ENCODE peak calls at places on chromosomes 16 and 17, in six cellular contexts. O is bronchial epithelial cell, A is cardiac muscle cell, S is epithelial cell of esophagus, C is WERI-Rb-1, T is GM13977. B is an unnamed sample.
A peak's percentile ranks its signal among the peaks of the same experiment; 100 is the strongest.

GRCh38 chr17:39737761-39738567 is at the start of gene GRB7:
- DNase-seq in O (peak; percentile 65), A (no peak), S (peak; percentile 83), C (no peak), T (no peak), B (no peak)

GRCh38 chr17:44932526-44933097 is 15.0 kb downstream of the KIF18B start:
- DNase-seq in O (no peak), A (no peak), S (no peak), C (no peak), T (no peak), B (no peak)

GRCh38 chr17:59361916-59362810 is 30.7 kb downstream of the YPEL2 start:
- DNase-seq in O (peak; percentile 38), A (peak; percentile 70), S (peak; percentile 52), C (no peak), T (peak; percentile 42), B (no peak)

GRCh38 chr16:79629003-79629402 is 28.5 kb upstream of the MAF start:
- DNase-seq in O (no peak), A (no peak), S (no peak), C (no peak), T (no peak), B (no peak)

GRCh38 chr16:85881436-85881835 is 17.5 kb upstream of the IRF8 start:
- DNase-seq in O (no peak), A (no peak), S (no peak), C (no peak), T (no peak), B (no peak)

GRCh38 chr16:23587726-23588125 is 8.4 kb downstream of the NDUFAB1 start:
- DNase-seq in O (no peak), A (peak; percentile 77), S (no peak), C (no peak), T (no peak), B (no peak)

GRCh38 chr16:10168258-10168657 is 14.0 kb downstream of the GRIN2A start:
- DNase-seq in O (no peak), A (no peak), S (no peak), C (no peak), T (no peak), B (no peak)

GRCh38 chr17:12789075-12789975 is at the start of gene ARHGAP44:
- DNase-seq in O (peak; percentile 37), A (peak; percentile 76), S (peak; percentile 63), C (peak; percentile 71), T (peak; percentile 82), B (no peak)

GRCh38 chr17:32755045-32755805 is 121.7 kb downstream of the MYO1D start:
- DNase-seq in O (peak; percentile 68), A (peak; percentile 83), S (peak; percentile 71), C (no peak), T (peak; percentile 46), B (no peak)

GRCh38 chr17:34668206-34668605 is 88.8 kb downstream of the TMEM132E start:
- DNase-seq in O (no peak), A (no peak), S (no peak), C (no peak), T (no peak), B (no peak)

GRCh38 chr17:47978324-47978723 is 7.4 kb downstream of the CDK5RAP3 start:
- DNase-seq in O (peak; percentile 28), A (peak; percentile 75), S (peak; percentile 58), C (peak; percentile 89), T (peak; percentile 85), B (no peak)

GRCh38 chr17:70968302-70968701 is 799.0 kb downstream of the KCNJ2 start:
- DNase-seq in O (peak; percentile 68), A (no peak), S (peak; percentile 49), C (no peak), T (no peak), B (no peak)

GRCh38 chr17:74601944-74602572 is 10.0 kb upstream of the CD300LD start:
- DNase-seq in O (peak; percentile 22), A (peak; percentile 70), S (peak; percentile 9), C (peak; percentile 70), T (peak; percentile 59), B (no peak)

GRCh38 chr17:69732272-69732671 is 317.8 kb downstream of the MAP2K6 start:
- DNase-seq in O (no peak), A (no peak), S (no peak), C (no peak), T (no peak), B (no peak)

GRCh38 chr17:31657876-31658275 is 201.2 kb downstream of the COPRS start:
- DNase-seq in O (no peak), A (no peak), S (no peak), C (no peak), T (no peak), B (no peak)

GRCh38 chr17:79047291-79047920 is 23.4 kb downstream of the C1QTNF1 start:
- DNase-seq in O (no peak), A (no peak), S (no peak), C (no peak), T (no peak), B (no peak)

GRCh38 chr17:69388791-69389442 is 25.6 kb upstream of the MAP2K6 start:
- DNase-seq in O (no peak), A (no peak), S (no peak), C (no peak), T (no peak), B (no peak)

GRCh38 chr17:13550291-13550690 is 51.4 kb downstream of the HS3ST3A1 start:
- DNase-seq in O (no peak), A (no peak), S (no peak), C (no peak), T (no peak), B (no peak)

GRCh38 chr17:42132941-42133340 is 10.3 kb downstream of the HSPB9 start:
- DNase-seq in O (peak; percentile 61), A (peak; percentile 80), S (peak; percentile 61), C (no peak), T (no peak), B (no peak)

GRCh38 chr17:53627511-53627910 is 195.2 kb upstream of the KIF2B start:
- DNase-seq in O (peak; percentile 68), A (peak; percentile 70), S (peak; percentile 52), C (no peak), T (no peak), B (no peak)

GRCh38 chr17:49063652-49064051 is 66.5 kb downstream of the IGF2BP1 start:
- DNase-seq in O (no peak), A (peak; percentile 32), S (no peak), C (no peak), T (no peak), B (no peak)

GRCh38 chr16:86578056-86578455 is 293 bp upstream of the FOXL1 start:
- DNase-seq in O (no peak), A (no peak), S (no peak), C (no peak), T (no peak), B (no peak)

DNA sequence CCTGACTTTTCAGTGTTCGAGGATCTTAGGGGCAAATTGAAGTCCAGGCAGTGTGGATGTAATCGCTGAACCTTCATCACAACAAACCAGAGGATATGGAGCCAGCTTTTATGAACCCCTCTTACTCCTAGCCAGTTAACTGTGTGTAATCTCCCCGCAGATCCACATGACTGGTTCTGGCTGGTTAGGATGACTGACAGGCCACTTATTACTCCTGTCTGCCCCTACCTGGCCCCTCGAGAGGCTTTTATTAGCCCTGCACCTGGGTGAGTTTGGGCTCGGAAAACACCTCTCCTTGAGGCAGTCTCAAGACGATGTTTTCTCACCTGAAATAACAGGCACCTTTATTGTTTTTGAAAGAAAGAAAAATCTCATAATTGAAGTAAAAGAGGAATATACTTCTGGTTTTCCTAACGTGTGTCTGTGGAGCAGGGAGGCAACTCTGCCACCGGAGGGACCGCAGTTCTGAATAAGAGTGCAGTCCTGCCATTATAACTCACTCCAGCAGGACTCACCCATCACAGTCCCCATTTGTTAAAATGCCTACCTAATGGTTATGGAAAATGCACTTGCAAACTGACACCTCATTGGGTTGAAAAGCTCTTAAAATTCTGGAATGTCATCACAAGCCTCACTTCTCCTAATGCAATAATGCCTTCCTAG is 291.9 kb upstream of the N4BP1 start:
- DNase-seq in O (no peak), A (no peak), S (no peak), C (peak; percentile 51), T (no peak), B (no peak)
- TF ChIP-seq CTCF in O (no peak), A (no peak), S (no peak), C (peak; percentile 56), T (no peak), B (no peak)

GRCh38 chr17:57401556-57402488 is 145.5 kb downstream of the MSI2 start:
- DNase-seq in O (no peak), A (no peak), S (no peak), C (peak; percentile 59), T (no peak), B (no peak)
- TF ChIP-seq CTCF in O (no peak), A (no peak), S (no peak), C (peak; percentile 69), T (peak; percentile 29), B (no peak)

GRCh38 chr17:81664051-81664470 is 2.3 kb downstream of the OXLD1 start:
- DNase-seq in O (peak; percentile 20), A (no peak), S (peak; percentile 53), C (peak; percentile 16), T (no peak), B (no peak)
- TF ChIP-seq CTCF in O (no peak), A (no peak), S (no peak), C (no peak), T (no peak), B (no peak)

GRCh38 chr17:22462461-22462860 is 770.1 kb downstream of the KCNJ18 start:
- DNase-seq in O (no peak), A (no peak), S (no peak), C (no peak), T (no peak), B (no peak)

GRCh38 chr17:22460461-22461063 is 768.2 kb downstream of the KCNJ18 start:
- DNase-seq in O (no peak), A (no peak), S (no peak), C (no peak), T (no peak), B (no peak)

GRCh38 chr17:22461460-22462145 is 769.3 kb downstream of the KCNJ18 start:
- DNase-seq in O (no peak), A (no peak), S (no peak), C (no peak), T (no peak), B (no peak)

GRCh38 chr17:22464041-22464440 is 771.7 kb downstream of the KCNJ18 start:
- DNase-seq in O (no peak), A (no peak), S (no peak), C (no peak), T (no peak), B (no peak)

DNA sequence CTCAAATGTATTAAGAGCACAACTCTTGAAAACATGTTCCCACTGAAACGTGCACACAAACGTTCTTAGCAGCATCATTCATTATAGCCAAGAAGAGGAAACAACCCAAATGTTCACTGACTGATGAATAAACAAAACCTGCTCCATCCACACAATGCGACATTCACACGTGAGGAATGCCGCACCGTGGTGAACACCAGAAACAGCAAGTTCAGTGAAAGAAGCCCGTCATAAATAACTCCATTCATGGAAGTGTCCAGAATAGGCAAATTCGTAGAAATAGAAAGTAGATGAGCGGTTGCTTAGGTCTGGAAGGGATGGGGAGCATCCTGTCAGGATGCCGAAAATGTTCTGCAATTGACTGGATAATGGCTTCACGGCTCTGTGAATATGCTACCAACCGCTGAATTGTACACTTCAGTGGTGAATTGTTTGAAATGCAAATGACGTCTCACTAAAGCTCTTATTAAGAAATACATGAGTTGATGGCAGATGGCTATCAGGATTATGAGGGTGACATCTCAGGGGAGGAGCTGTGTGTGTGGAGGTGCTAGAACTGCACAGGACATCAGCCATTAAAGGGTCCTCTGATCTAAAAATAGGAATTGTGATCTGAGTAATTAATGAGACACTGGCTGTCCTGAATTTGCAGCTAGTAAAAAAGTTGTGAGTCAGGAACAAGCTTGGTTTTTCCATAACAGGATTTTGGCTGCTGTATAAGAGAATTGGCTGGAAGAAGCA is 771.0 kb downstream of the KCNJ18 start:
- DNase-seq in O (no peak), A (no peak), S (no peak), C (no peak), T (no peak), B (no peak)
- TF ChIP-seq CTCF in O (no peak), A (no peak), S (no peak), C (no peak), T (no peak), B (no peak)

B was measured in natural killer cell.